ENCODE peak calls at places on chromosomes 1 and 21, in five cellular contexts. One of them, this sample, is unnamed.

GRCh38 chr1:204232530-204232929 is 18.7 kb upstream of the GOLT1A start:
- DNase-seq in A549: no peak
- DNase-seq in K562: no peak
- DNase-seq in GM12878: no peak
- DNase-seq in HepG2: no peak
- DNase-seq in this sample: no peak

GRCh38 chr1:230917284-230918135 is 49.2 kb upstream of the C1orf198 start:
- DNase-seq in A549: peak
- DNase-seq in K562: peak
- DNase-seq in GM12878: peak
- DNase-seq in HepG2: peak
- DNase-seq in this sample: peak

GRCh38 chr21:38920631-38921398 is 115.1 kb downstream of the ETS2 start:
- DNase-seq in A549: no peak
- DNase-seq in K562: no peak
- DNase-seq in GM12878: no peak
- DNase-seq in HepG2: no peak
- DNase-seq in this sample: no peak

GRCh38 chr1:87203890-87204289 is 124.8 kb upstream of the LMO4 start:
- DNase-seq in A549: no peak
- DNase-seq in K562: no peak
- DNase-seq in GM12878: no peak
- DNase-seq in HepG2: no peak
- DNase-seq in this sample: no peak

GRCh38 chr21:39882186-39882882 is 15.1 kb downstream of the PCP4 start:
- DNase-seq in A549: no peak
- DNase-seq in K562: no peak
- DNase-seq in GM12878: no peak
- DNase-seq in HepG2: no peak
- DNase-seq in this sample: no peak

GRCh38 chr1:9202240-9202870 is 32.2 kb upstream of the H6PD start:
- DNase-seq in A549: no peak
- DNase-seq in K562: no peak
- DNase-seq in GM12878: no peak
- DNase-seq in HepG2: no peak
- DNase-seq in this sample: no peak

GRCh38 chr1:16231331-16232315 is 5.4 kb downstream of the CPLANE2 start:
- DNase-seq in A549: no peak
- DNase-seq in K562: peak
- DNase-seq in GM12878: no peak
- DNase-seq in HepG2: no peak
- DNase-seq in this sample: no peak

GRCh38 chr1:226118357-226118756 is 55.8 kb downstream of the H3-3A start:
- DNase-seq in A549: no peak
- DNase-seq in K562: no peak
- DNase-seq in GM12878: no peak
- DNase-seq in HepG2: no peak
- DNase-seq in this sample: no peak

GRCh38 chr1:8660455-8660854 is 157.0 kb downstream of the RERE start:
- DNase-seq in A549: no peak
- DNase-seq in K562: no peak
- DNase-seq in GM12878: no peak
- DNase-seq in HepG2: no peak
- DNase-seq in this sample: peak

GRCh38 chr1:1959840-1960479 is 40.9 kb upstream of the TMEM52 start:
- DNase-seq in A549: peak
- DNase-seq in K562: peak
- DNase-seq in GM12878: no peak
- DNase-seq in HepG2: peak
- DNase-seq in this sample: peak
- H3K4me2 ChIP-seq in A549: peak
- H3K4me2 ChIP-seq in K562: peak
- H3K4me2 ChIP-seq in GM12878: no peak
- H3K4me2 ChIP-seq in HepG2: peak
- H3K4me2 ChIP-seq in this sample: no peak

DNA sequence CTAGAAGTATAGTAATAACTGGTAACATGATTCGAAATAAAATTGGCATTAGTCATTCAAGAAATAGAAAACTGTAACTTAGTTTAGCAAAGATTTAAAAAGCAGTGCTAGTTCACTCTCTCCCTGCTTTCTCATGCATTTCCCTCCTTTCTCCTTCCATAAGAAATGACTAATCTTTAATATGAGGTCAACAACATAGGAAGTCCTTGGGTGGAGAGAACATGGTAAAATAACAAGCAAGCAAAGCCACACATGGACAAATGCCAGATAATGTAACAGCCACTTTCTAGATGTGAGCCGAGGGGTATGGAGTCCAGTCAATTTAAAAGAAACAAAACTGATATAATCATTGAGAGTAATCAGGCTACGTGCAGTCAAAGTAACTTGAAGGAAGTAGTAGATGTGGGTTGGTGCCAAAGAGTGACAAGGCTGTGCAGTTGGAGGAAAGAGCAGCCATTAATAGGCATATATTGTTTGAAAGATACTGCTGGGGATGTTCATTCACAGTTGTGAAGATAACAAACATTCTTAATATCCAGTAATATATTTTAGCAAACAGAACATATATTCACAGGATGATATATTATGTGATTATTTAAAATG is 69.6 kb downstream of the DUSP10 start:
- DNase-seq in A549: no peak
- DNase-seq in K562: no peak
- DNase-seq in GM12878: no peak
- DNase-seq in HepG2: no peak
- DNase-seq in this sample: peak
- TF ChIP-seq MYC in A549: no peak
- TF ChIP-seq MYC in K562: no peak
- TF ChIP-seq MYC in GM12878: no peak
- TF ChIP-seq MYC in HepG2: no peak
- TF ChIP-seq MYC in this sample: no peak

DNA sequence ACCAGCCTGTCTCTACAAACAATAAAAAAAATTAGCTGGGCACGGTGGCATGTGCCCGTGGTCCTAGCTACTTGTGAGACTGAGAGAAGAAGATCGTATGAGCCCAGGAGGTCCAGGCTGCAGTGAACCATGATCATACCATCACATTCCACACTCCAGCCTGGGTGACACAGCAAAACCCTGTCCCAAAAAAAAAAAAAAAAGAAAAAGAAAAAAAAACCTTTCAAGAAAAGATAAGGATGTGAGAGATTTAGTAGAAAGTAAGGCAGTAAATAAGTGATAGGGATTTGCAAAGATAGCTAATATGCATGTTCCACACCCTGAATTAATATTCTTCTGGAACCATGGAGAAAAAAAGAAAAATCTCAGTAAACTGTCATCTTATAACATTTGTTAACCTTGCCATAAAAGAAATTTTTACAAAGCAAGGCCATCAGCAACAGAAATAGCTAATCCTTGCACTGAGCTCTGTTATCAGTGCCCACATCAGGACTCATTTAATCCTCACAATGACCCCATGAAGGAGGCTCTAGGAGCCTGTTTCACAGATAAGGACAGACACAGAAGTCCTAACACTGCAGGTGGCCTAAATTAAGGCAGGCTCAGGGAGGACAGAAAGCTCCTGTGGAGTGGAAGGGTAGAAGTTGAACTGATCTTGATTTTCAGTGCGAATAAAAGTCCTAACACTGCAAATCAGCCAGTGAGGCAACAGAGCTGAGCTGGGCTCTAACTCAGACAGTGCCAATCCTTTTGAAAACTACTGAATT is 7.6 kb downstream of the GNB1 start:
- DNase-seq in A549: no peak
- DNase-seq in K562: peak
- DNase-seq in GM12878: no peak
- DNase-seq in HepG2: no peak
- DNase-seq in this sample: no peak
- H3K4me2 ChIP-seq in A549: peak
- H3K4me2 ChIP-seq in K562: peak
- H3K4me2 ChIP-seq in GM12878: no peak
- H3K4me2 ChIP-seq in HepG2: no peak
- H3K4me2 ChIP-seq in this sample: no peak

DNA sequence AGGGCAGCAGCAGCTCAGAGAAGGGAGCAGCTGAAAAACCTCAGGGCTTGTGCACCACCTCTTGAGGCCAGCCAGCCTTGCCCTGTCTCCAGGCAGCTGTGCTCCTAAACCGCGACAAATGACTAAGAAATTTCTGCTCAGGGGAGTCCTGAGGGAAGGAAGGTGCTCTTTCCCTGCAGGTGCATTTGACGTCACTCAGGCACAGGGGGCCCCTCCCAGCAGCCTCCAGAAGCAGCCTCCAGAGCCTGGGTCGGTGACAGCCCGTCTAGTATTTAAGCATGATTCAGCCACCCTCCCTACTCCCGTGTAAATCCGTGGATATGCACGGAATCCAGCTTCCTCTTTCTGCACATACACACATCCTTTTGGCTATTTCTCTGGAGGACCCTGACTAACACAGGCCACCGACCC is 560.5 kb downstream of the KIF26B start:
- DNase-seq in A549: no peak
- DNase-seq in K562: no peak
- DNase-seq in GM12878: no peak
- DNase-seq in HepG2: no peak
- DNase-seq in this sample: no peak
- TF ChIP-seq MYC in A549: no peak
- TF ChIP-seq MYC in K562: no peak
- TF ChIP-seq MYC in GM12878: no peak
- TF ChIP-seq MYC in HepG2: no peak
- TF ChIP-seq MYC in this sample: no peak

GRCh38 chr1:22111620-22112019 is 31.3 kb downstream of the WNT4 start:
- DNase-seq in A549: no peak
- DNase-seq in K562: peak
- DNase-seq in GM12878: no peak
- DNase-seq in HepG2: no peak
- DNase-seq in this sample: peak

GRCh38 chr1:22117238-22117637 is 25.7 kb downstream of the WNT4 start:
- DNase-seq in A549: no peak
- DNase-seq in K562: no peak
- DNase-seq in GM12878: no peak
- DNase-seq in HepG2: no peak
- DNase-seq in this sample: no peak

GRCh38 chr1:22112505-22112904 is 30.4 kb downstream of the WNT4 start:
- DNase-seq in A549: no peak
- DNase-seq in K562: no peak
- DNase-seq in GM12878: no peak
- DNase-seq in HepG2: no peak
- DNase-seq in this sample: no peak

GRCh38 chr1:22115281-22115680 is 27.6 kb downstream of the WNT4 start:
- DNase-seq in A549: no peak
- DNase-seq in K562: no peak
- DNase-seq in GM12878: no peak
- DNase-seq in HepG2: no peak
- DNase-seq in this sample: no peak

GRCh38 chr1:22114083-22115012 is 28.5 kb downstream of the WNT4 start:
- DNase-seq in A549: no peak
- DNase-seq in K562: no peak
- DNase-seq in GM12878: no peak
- DNase-seq in HepG2: no peak
- DNase-seq in this sample: peak
- H3K4me2 ChIP-seq in A549: no peak
- H3K4me2 ChIP-seq in K562: no peak
- H3K4me2 ChIP-seq in GM12878: no peak
- H3K4me2 ChIP-seq in HepG2: no peak
- H3K4me2 ChIP-seq in this sample: peak

GRCh38 chr1:211337430-211338227 is 11.0 kb downstream of the TRAF5 start:
- DNase-seq in A549: no peak
- DNase-seq in K562: no peak
- DNase-seq in GM12878: no peak
- DNase-seq in HepG2: no peak
- DNase-seq in this sample: no peak

GRCh38 chr1:211340622-211341487 is 14.2 kb downstream of the TRAF5 start:
- DNase-seq in A549: no peak
- DNase-seq in K562: no peak
- DNase-seq in GM12878: no peak
- DNase-seq in HepG2: no peak
- DNase-seq in this sample: no peak

GRCh38 chr1:211336775-211337174 is 10.1 kb downstream of the TRAF5 start:
- DNase-seq in A549: no peak
- DNase-seq in K562: no peak
- DNase-seq in GM12878: no peak
- DNase-seq in HepG2: no peak
- DNase-seq in this sample: no peak

GRCh38 chr1:211341999-211342398 is 15.4 kb downstream of the TRAF5 start:
- DNase-seq in A549: no peak
- DNase-seq in K562: no peak
- DNase-seq in GM12878: no peak
- DNase-seq in HepG2: no peak
- DNase-seq in this sample: no peak

GRCh38 chr1:211339631-211340041 is 13.0 kb downstream of the TRAF5 start:
- DNase-seq in A549: no peak
- DNase-seq in K562: no peak
- DNase-seq in GM12878: no peak
- DNase-seq in HepG2: no peak
- DNase-seq in this sample: no peak
- TF ChIP-seq MYC in A549: no peak
- TF ChIP-seq MYC in K562: no peak
- TF ChIP-seq MYC in GM12878: no peak
- TF ChIP-seq MYC in HepG2: no peak
- TF ChIP-seq MYC in this sample: no peak

GRCh38 chr1:22835920-22836319 is 125.3 kb downstream of the EPHB2 start:
- DNase-seq in A549: no peak
- DNase-seq in K562: no peak
- DNase-seq in GM12878: no peak
- DNase-seq in HepG2: no peak
- DNase-seq in this sample: no peak
- H3K4me2 ChIP-seq in A549: no peak
- H3K4me2 ChIP-seq in K562: no peak
- H3K4me2 ChIP-seq in GM12878: no peak
- H3K4me2 ChIP-seq in HepG2: no peak
- H3K4me2 ChIP-seq in this sample: no peak

GRCh38 chr1:91513160-91513559 is 12.5 kb downstream of the CDC7 start:
- DNase-seq in A549: no peak
- DNase-seq in K562: no peak
- DNase-seq in GM12878: no peak
- DNase-seq in HepG2: no peak
- DNase-seq in this sample: peak
- TF ChIP-seq MYC in A549: no peak
- TF ChIP-seq MYC in K562: no peak
- TF ChIP-seq MYC in GM12878: no peak
- TF ChIP-seq MYC in HepG2: no peak
- TF ChIP-seq MYC in this sample: no peak

GRCh38 chr1:24776821-24777220 is 31.6 kb downstream of the CLIC4 start:
- DNase-seq in A549: no peak
- DNase-seq in K562: no peak
- DNase-seq in GM12878: no peak
- DNase-seq in HepG2: no peak
- DNase-seq in this sample: no peak
- H3K4me2 ChIP-seq in A549: no peak
- H3K4me2 ChIP-seq in K562: no peak
- H3K4me2 ChIP-seq in GM12878: no peak
- H3K4me2 ChIP-seq in HepG2: no peak
- H3K4me2 ChIP-seq in this sample: no peak